ENCODE peak calls at places on chromosomes 16 and 17, in seven cellular contexts. P is HCT116, H is GM12878, F is H1, U is HepG2, Y is SK-N-SH, G is K562. J is an unnamed sample.

GRCh38 chr16:14088155-14088753 is 17.1 kb downstream of the MRTFB start:
- DNase-seq in P (no peak), H (no peak), F (no peak), U (peak; percentile 96), Y (no peak), G (no peak), J (no peak)

GRCh38 chr17:45171338-45172231 is 9.9 kb downstream of the HEXIM2 start:
- DNase-seq in P (no peak), H (no peak), F (no peak), U (peak; percentile 94), Y (no peak), G (peak; percentile 40), J (peak; percentile 71)

GRCh38 chr16:69143116-69143515 is 10.7 kb downstream of the UTP4 start:
- DNase-seq in P (no peak), H (no peak), F (no peak), U (peak; percentile 30), Y (peak; percentile 31), G (peak; percentile 41), J (peak; percentile 32)

GRCh38 chr16:68887107-68887506 is 43.8 kb downstream of the TANGO6 start:
- DNase-seq in P (no peak), H (no peak), F (no peak), U (no peak), Y (no peak), G (no peak), J (no peak)

GRCh38 chr16:87897563-87898505 is 28.5 kb upstream of the SLC7A5 start:
- DNase-seq in P (no peak), H (no peak), F (no peak), U (no peak), Y (no peak), G (no peak), J (no peak)

GRCh38 chr17:6507535-6507934 is 48.8 kb downstream of the PITPNM3 start:
- DNase-seq in P (peak; percentile 51), H (no peak), F (no peak), U (no peak), Y (no peak), G (no peak), J (no peak)

GRCh38 chr16:81446318-81447275 is 2.0 kb downstream of the CMIP start:
- DNase-seq in P (no peak), H (no peak), F (no peak), U (no peak), Y (peak; percentile 55), G (no peak), J (no peak)

GRCh38 chr16:70750893-70751467 is 50.0 kb downstream of the VAC14 start:
- DNase-seq in P (no peak), H (no peak), F (no peak), U (no peak), Y (no peak), G (no peak), J (no peak)

GRCh38 chr17:82993005-82993404 is 86.4 kb upstream of the METRNL start:
- DNase-seq in P (no peak), H (no peak), F (no peak), U (no peak), Y (no peak), G (no peak), J (no peak)

GRCh38 chr17:65559802-65560627 is 1.4 kb downstream of the AXIN2 start:
- DNase-seq in P (no peak), H (no peak), F (no peak), U (peak; percentile 81), Y (peak; percentile 94), G (peak; percentile 58), J (no peak)

GRCh38 chr17:19273731-19274130 is 36.6 kb downstream of the EPN2 start:
- DNase-seq in P (no peak), H (no peak), F (no peak), U (no peak), Y (no peak), G (no peak), J (no peak)

GRCh38 chr17:78510141-78510935 is 66.9 kb downstream of the DNAH17 start:
- DNase-seq in P (no peak), H (no peak), F (no peak), U (no peak), Y (no peak), G (no peak), J (no peak)

GRCh38 chr17:65677932-65678331 is 116.5 kb upstream of the AXIN2 start:
- DNase-seq in P (no peak), H (no peak), F (no peak), U (peak; percentile 56), Y (no peak), G (no peak), J (no peak)

GRCh38 chr16:4679854-4680636 is 13.3 kb upstream of the NUDT16L1 start:
- DNase-seq in P (no peak), H (no peak), F (no peak), U (no peak), Y (no peak), G (no peak), J (peak; percentile 75)

GRCh38 chr17:42937712-42938596 is 26.3 kb downstream of the AARSD1 start:
- DNase-seq in P (peak; percentile 51), H (no peak), F (peak; percentile 25), U (peak; percentile 73), Y (peak; percentile 68), G (peak; percentile 55), J (peak; percentile 73)

GRCh38 chr17:73802871-73803270 is 158.6 kb upstream of the SDK2 start:
- DNase-seq in P (no peak), H (no peak), F (no peak), U (no peak), Y (no peak), G (no peak), J (no peak)

GRCh38 chr16:3036726-3037315 is at the start of gene BICDL2:
- DNase-seq in P (no peak), H (no peak), F (no peak), U (no peak), Y (no peak), G (peak; percentile 16), J (peak; percentile 59)

GRCh38 chr17:21280081-21280518 is 4.4 kb upstream of the MAP2K3 start:
- DNase-seq in P (peak; percentile 60), H (peak; percentile 16), F (no peak), U (peak; percentile 73), Y (peak; percentile 93), G (peak; percentile 75), J (peak; percentile 61)

GRCh38 chr17:81651692-81652091 is 4.7 kb downstream of the PDE6G start:
- DNase-seq in P (no peak), H (no peak), F (no peak), U (peak; percentile 59), Y (peak; percentile 89), G (no peak), J (peak; percentile 27)

GRCh38 chr17:77441130-77441920 is 300.6 kb downstream of the SEC14L1 start:
- DNase-seq in P (no peak), H (peak; percentile 98), F (no peak), U (no peak), Y (no peak), G (no peak), J (no peak)

GRCh38 chr17:62343764-62344163 is 36.6 kb upstream of the EFCAB3 start:
- DNase-seq in P (no peak), H (no peak), F (no peak), U (no peak), Y (no peak), G (no peak), J (no peak)

GRCh38 chr17:38579934-38580333 is 25.8 kb downstream of the SRCIN1 start:
- DNase-seq in P (no peak), H (no peak), F (no peak), U (peak; percentile 71), Y (peak; percentile 94), G (peak; percentile 79), J (no peak)

GRCh38 chr16:87895641-87896141 is 26.4 kb upstream of the SLC7A5 start:
- DNase-seq in P (no peak), H (peak; percentile 67), F (no peak), U (no peak), Y (no peak), G (no peak), J (no peak)

GRCh38 chr17:74446551-74447500 is 14.9 kb downstream of the GPRC5C start:
- DNase-seq in P (no peak), H (no peak), F (no peak), U (no peak), Y (peak; percentile 54), G (no peak), J (no peak)

GRCh38 chr17:50177983-50178834 is 12.4 kb downstream of the SGCA start:
- DNase-seq in P (peak; percentile 90), H (no peak), F (peak; percentile 39), U (peak; percentile 89), Y (peak; percentile 93), G (peak; percentile 76), J (peak; percentile 79)
- TF ChIP-seq JUND in P (no peak), H (no peak), F (no peak), U (no peak), Y (no peak), G (no peak), J (no peak)

GRCh38 chr17:9177212-9177611 is 155.9 kb downstream of the NTN1 start:
- DNase-seq in P (no peak), H (no peak), F (no peak), U (no peak), Y (no peak), G (no peak), J (no peak)

GRCh38 chr17:9174779-9175574 is 153.7 kb downstream of the NTN1 start:
- DNase-seq in P (no peak), H (no peak), F (no peak), U (no peak), Y (no peak), G (no peak), J (no peak)

GRCh38 chr17:9173386-9173983 is 152.2 kb downstream of the NTN1 start:
- DNase-seq in P (no peak), H (no peak), F (no peak), U (no peak), Y (no peak), G (no peak), J (no peak)

GRCh38 chr17:9175700-9176467 is 154.6 kb downstream of the NTN1 start:
- DNase-seq in P (no peak), H (no peak), F (no peak), U (no peak), Y (no peak), G (no peak), J (no peak)

GRCh38 chr17:9174312-9174711 is 153.0 kb downstream of the NTN1 start:
- DNase-seq in P (no peak), H (no peak), F (no peak), U (no peak), Y (no peak), G (no peak), J (no peak)
- TF ChIP-seq JUND in P (no peak), H (no peak), F (no peak), U (no peak), Y (no peak), G (no peak), J (no peak)

GRCh38 chr17:58083491-58084316 is 485 bp downstream of the DYNLL2 start:
- DNase-seq in P (no peak), H (no peak), F (no peak), U (peak; percentile 32), Y (peak; percentile 91), G (peak; percentile 77), J (peak; percentile 63)
- TF ChIP-seq JUND in P (no peak), H (no peak), F (no peak), U (peak; percentile 22), Y (no peak), G (no peak), J (no peak)

DNA sequence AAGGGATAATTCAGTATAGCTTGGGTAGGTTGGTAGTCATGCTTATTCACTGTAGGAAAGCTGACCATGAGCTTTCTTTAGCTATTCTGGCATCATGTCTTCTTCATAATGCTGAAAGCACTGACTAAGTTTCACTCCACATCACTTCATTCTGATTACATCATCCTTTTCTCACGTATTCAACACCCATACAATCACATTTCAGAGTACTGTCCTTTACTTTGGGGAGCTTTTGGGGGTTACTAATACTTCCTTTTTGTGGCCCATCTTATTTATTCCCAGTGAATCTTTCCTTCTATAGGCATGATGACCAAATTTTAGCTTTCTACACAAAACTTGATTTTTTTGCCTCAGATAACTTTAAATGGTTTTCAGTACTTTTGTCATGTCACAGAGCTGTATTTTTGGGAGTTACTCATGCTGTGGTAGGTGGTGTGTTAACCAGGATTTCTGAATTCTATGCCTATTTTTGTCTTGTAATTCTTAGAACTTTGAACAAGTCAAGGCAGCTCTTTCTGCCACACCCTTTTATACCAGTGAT is 23.4 kb downstream of the TADA2A start:
- DNase-seq in P (no peak), H (no peak), F (no peak), U (no peak), Y (no peak), G (no peak), J (no peak)
- TF ChIP-seq JUND in P (no peak), H (no peak), F (no peak), U (no peak), Y (no peak), G (peak; percentile 68), J (no peak)

J was measured in T47D.